ENCODE peak calls at places on chromosome X, in four cellular contexts. W is GM04503, Y is mucosa of descending colon, Z is kidney glomerular epithelial cell. O is an unnamed sample.
A peak's percentile ranks its signal among the peaks of the same experiment; 100 is the strongest.

GRCh38 chrX:101550362-101550761 is at the start of gene ARMCX1:
- DNase-seq in W (peak; percentile 26), Y (peak; percentile 54), Z (peak; percentile 43), O (peak; percentile 68)

GRCh38 chrX:9231491-9231890 is 197.6 kb upstream of the FAM9B start:
- DNase-seq in W (no peak), Y (no peak), Z (peak; percentile 0), O (no peak)

GRCh38 chrX:103831342-103831802 is 685 bp downstream of the RAB9B start:
- DNase-seq in W (no peak), Y (peak; percentile 62), Z (no peak), O (no peak)

GRCh38 chrX:47146121-47146935 is 1.3 kb downstream of the RBM10 start:
- DNase-seq in W (no peak), Y (peak; percentile 50), Z (no peak), O (no peak)

GRCh38 chrX:39740078-39740477 is 357.7 kb downstream of the BCOR start:
- DNase-seq in W (no peak), Y (no peak), Z (no peak), O (no peak)

GRCh38 chrX:110992611-110993010 is 103.4 kb upstream of the PAK3 start:
- DNase-seq in W (no peak), Y (peak; percentile 31), Z (peak; percentile 4), O (peak; percentile 5)

GRCh38 chrX:48520976-48521352 is 644 bp upstream of the EBP start:
- DNase-seq in W (no peak), Y (no peak), Z (no peak), O (peak; percentile 85)

GRCh38 chrX:135384161-135384836 is 37.4 kb upstream of the SMIM10L2A start:
- DNase-seq in W (no peak), Y (peak; percentile 3), Z (no peak), O (no peak)

GRCh38 chrX:20382518-20383291 is 116.0 kb upstream of the RPS6KA3 start:
- DNase-seq in W (no peak), Y (no peak), Z (no peak), O (no peak)

GRCh38 chrX:74492720-74493201 is 71.5 kb downstream of the SLC16A2 start:
- DNase-seq in W (no peak), Y (peak; percentile 5), Z (no peak), O (no peak)

GRCh38 chrX:30971761-30972603 is 82.9 kb upstream of the TAB3 start:
- DNase-seq in W (peak; percentile 13), Y (peak; percentile 27), Z (peak; percentile 12), O (no peak)

GRCh38 chrX:69503228-69503834 is 795 bp upstream of the NALF2 start:
- DNase-seq in W (no peak), Y (no peak), Z (no peak), O (peak; percentile 85)

GRCh38 chrX:15269618-15270521 is at the start of gene ASB9:
- DNase-seq in W (peak; percentile 14), Y (peak; percentile 66), Z (peak; percentile 60), O (no peak)

GRCh38 chrX:43707812-43708548 is 51.9 kb downstream of the MAOA start:
- DNase-seq in W (no peak), Y (peak; percentile 86), Z (no peak), O (no peak)

GRCh38 chrX:15356444-15356843 is 21.1 kb upstream of the PIGA start:
- DNase-seq in W (no peak), Y (no peak), Z (no peak), O (no peak)

GRCh38 chrX:56314334-56314733 is 82.2 kb downstream of the KLF8 start:
- DNase-seq in W (no peak), Y (peak; percentile 32), Z (no peak), O (no peak)

GRCh38 chrX:49071877-49072711 is 1.7 kb downstream of the PRAF2 start:
- DNase-seq in W (no peak), Y (peak; percentile 67), Z (peak; percentile 47), O (peak; percentile 80)

GRCh38 chrX:31420711-31421151 is 348.9 kb upstream of the FTHL17 start:
- DNase-seq in W (no peak), Y (no peak), Z (peak; percentile 26), O (no peak)

GRCh38 chrX:5236096-5236495 is 992.6 kb downstream of the NLGN4X start:
- DNase-seq in W (no peak), Y (no peak), Z (no peak), O (no peak)

GRCh38 chrX:9788908-9789307 is 2.7 kb downstream of the SHROOM2 start:
- DNase-seq in W (no peak), Y (no peak), Z (no peak), O (no peak)

GRCh38 chrX:39318497-39319343 is 517.5 kb downstream of the MID1IP1 start:
- DNase-seq in W (no peak), Y (peak; percentile 12), Z (no peak), O (no peak)

GRCh38 chrX:40922307-40922706 is 162.9 kb upstream of the USP9X start:
- DNase-seq in W (no peak), Y (peak; percentile 22), Z (peak; percentile 15), O (no peak)

GRCh38 chrX:140525448-140525847 is 20.6 kb upstream of the SOX3 start:
- DNase-seq in W (peak; percentile 29), Y (no peak), Z (no peak), O (no peak)

GRCh38 chrX:24148535-24149345 is 789 bp upstream of the ZFX start:
- DNase-seq in W (peak; percentile 84), Y (no peak), Z (peak; percentile 31), O (peak; percentile 92)

GRCh38 chrX:38273453-38273852 is 52.8 kb upstream of the SRPX start:
- DNase-seq in W (no peak), Y (no peak), Z (no peak), O (no peak)

GRCh38 chrX:140090800-140091275 is 125.5 kb upstream of the CXorf66 start:
- DNase-seq in W (no peak), Y (no peak), Z (no peak), O (no peak)

GRCh38 chrX:14529288-14529989 is at the start of gene GLRA2:
- DNase-seq in W (no peak), Y (peak; percentile 64), Z (no peak), O (peak; percentile 6)

GRCh38 chrX:120647127-120647526 is 17.3 kb upstream of the C1GALT1C1 start:
- DNase-seq in W (no peak), Y (no peak), Z (no peak), O (no peak)

GRCh38 chrX:151694661-151695582 is at the start of gene PRRG3:
- DNase-seq in W (no peak), Y (no peak), Z (no peak), O (no peak)

GRCh38 chrX:47573334-47574095 is 8.7 kb upstream of the TIMP1 start:
- DNase-seq in W (no peak), Y (peak; percentile 42), Z (no peak), O (no peak)

GRCh38 chrX:39903343-39903742 is 194.4 kb downstream of the BCOR start:
- DNase-seq in W (peak; percentile 81), Y (no peak), Z (no peak), O (no peak)

GRCh38 chrX:130079824-130080406 is 30.4 kb downstream of the ELF4 start:
- DNase-seq in W (peak; percentile 50), Y (peak; percentile 71), Z (peak; percentile 41), O (peak; percentile 63)

GRCh38 chrX:134600714-134601113 is 57.6 kb downstream of the PLAC1 start:
- DNase-seq in W (peak; percentile 41), Y (no peak), Z (peak; percentile 20), O (no peak)

GRCh38 chrX:38262715-38263620 is 42.3 kb upstream of the SRPX start:
- DNase-seq in W (peak; percentile 10), Y (no peak), Z (no peak), O (no peak)

GRCh38 chrX:126770179-126770578 is 49.4 kb upstream of the PRR32 start:
- DNase-seq in W (no peak), Y (no peak), Z (peak; percentile 1), O (no peak)

GRCh38 chrX:10549280-10549679 is 71.1 kb downstream of the MID1 start:
- DNase-seq in W (no peak), Y (peak; percentile 75), Z (no peak), O (no peak)

O was measured in posterior cingulate gyrus.